ENCODE peak calls at places on chromosomes 6 and 20, in four cellular contexts. G is HepG2, B is GM12878, Z is H1. P is an unnamed sample. For H3K9me3, the result is how much of the 10 kb centered on the place peaks cover.

GRCh38 chr6:16322666-16323312 is 84.4 kb downstream of the GMPR start:
- DNase-seq in G (no peak), B (no peak), Z (no peak), P (no peak)

GRCh38 chr6:80454197-80454596 is 347.7 kb downstream of the BCKDHB start:
- DNase-seq in G (no peak), B (peak), Z (no peak), P (no peak)

GRCh38 chr6:116217069-116217468 is 36.8 kb downstream of the TSPYL4 start:
- DNase-seq in G (peak), B (no peak), Z (no peak), P (no peak)

GRCh38 chr20:57649617-57650015 is 29.4 kb upstream of the ZBP1 start:
- DNase-seq in G (no peak), B (no peak), Z (no peak), P (no peak)

GRCh38 chr20:46028772-46029371 is at the start of gene SLC12A5:
- DNase-seq in G (no peak), B (no peak), Z (no peak), P (no peak)

GRCh38 chr20:46192376-46192944 is 74.3 kb downstream of the CD40 start:
- DNase-seq in G (no peak), B (no peak), Z (no peak), P (no peak)

GRCh38 chr6:126633362-126633761 is 293.4 kb downstream of the CENPW start:
- DNase-seq in G (no peak), B (no peak), Z (no peak), P (no peak)

GRCh38 chr6:45710304-45710821 is 305.3 kb downstream of the CLIC5 start:
- DNase-seq in G (no peak), B (peak), Z (no peak), P (no peak)

GRCh38 chr6:162857321-162857720 is 129.5 kb downstream of the PACRG start:
- DNase-seq in G (no peak), B (no peak), Z (no peak), P (no peak)

GRCh38 chr6:40678941-40679340 is 91.8 kb upstream of the LRFN2 start:
- DNase-seq in G (no peak), B (no peak), Z (no peak), P (no peak)

GRCh38 chr20:36465109-36466080 is 75.9 kb upstream of the MYL9 start:
- DNase-seq in G (peak), B (no peak), Z (no peak), P (peak)

GRCh38 chr20:46215913-46216707 is 92.2 kb downstream of the CDH22 start:
- DNase-seq in G (peak), B (no peak), Z (peak), P (peak)

GRCh38 chr6:138382498-138383265 is 5.0 kb downstream of the SMIM28 start:
- DNase-seq in G (no peak), B (no peak), Z (no peak), P (no peak)

GRCh38 chr20:4925842-4926530 is 75.3 kb downstream of the SLC23A2 start:
- DNase-seq in G (no peak), B (no peak), Z (no peak), P (no peak)

GRCh38 chr6:127186889-127187288 is 68.4 kb downstream of the RSPO3 start:
- DNase-seq in G (peak), B (no peak), Z (no peak), P (no peak)

GRCh38 chr20:14915356-14915755 is 577.9 kb upstream of the FLRT3 start:
- DNase-seq in G (no peak), B (no peak), Z (no peak), P (no peak)

GRCh38 chr20:37449276-37449675 is 71.8 kb upstream of the NNAT start:
- DNase-seq in G (no peak), B (no peak), Z (no peak), P (no peak)

GRCh38 chr6:23418095-23418494 is 707.9 kb upstream of the NRSN1 start:
- DNase-seq in G (no peak), B (no peak), Z (no peak), P (no peak)

GRCh38 chr20:3406481-3407425 is 716 bp downstream of the DNAAF9 start:
- DNase-seq in G (peak), B (no peak), Z (no peak), P (no peak)

GRCh38 chr20:24678351-24679106 is 209.1 kb downstream of the SYNDIG1 start:
- DNase-seq in G (no peak), B (no peak), Z (no peak), P (no peak)

GRCh38 chr6:9496837-9497236 is 918.0 kb downstream of the TFAP2A start:
- DNase-seq in G (no peak), B (no peak), Z (no peak), P (no peak)

GRCh38 chr6:51738614-51739013 is 348.8 kb downstream of the PKHD1 start:
- DNase-seq in G (no peak), B (no peak), Z (no peak), P (no peak)

GRCh38 chr6:35687658-35688604 is 784 bp downstream of the FKBP5 start:
- DNase-seq in G (no peak), B (peak), Z (no peak), P (no peak)

GRCh38 chr20:42763015-42763414 is 426.7 kb downstream of the PTPRT start:
- DNase-seq in G (no peak), B (no peak), Z (no peak), P (no peak)

GRCh38 chr6:14716499-14717146 is 529.2 kb upstream of the JARID2 start:
- DNase-seq in G (no peak), B (no peak), Z (no peak), P (no peak)

GRCh38 chr6:42367353-42368011 is 84.2 kb downstream of the TRERF1 start:
- DNase-seq in G (no peak), B (peak), Z (no peak), P (no peak)
- TF ChIP-seq SUZ12 in G (no peak), B (no peak), Z (no peak), P (no peak)

GRCh38 chr20:59628171-59628570 is 23.8 kb downstream of the PHACTR3 start:
- DNase-seq in G (no peak), B (no peak), Z (no peak), P (no peak)
- H3K9me3 ChIP-seq in G (under half), B (under half), Z (half or more), P (under half)

DNA sequence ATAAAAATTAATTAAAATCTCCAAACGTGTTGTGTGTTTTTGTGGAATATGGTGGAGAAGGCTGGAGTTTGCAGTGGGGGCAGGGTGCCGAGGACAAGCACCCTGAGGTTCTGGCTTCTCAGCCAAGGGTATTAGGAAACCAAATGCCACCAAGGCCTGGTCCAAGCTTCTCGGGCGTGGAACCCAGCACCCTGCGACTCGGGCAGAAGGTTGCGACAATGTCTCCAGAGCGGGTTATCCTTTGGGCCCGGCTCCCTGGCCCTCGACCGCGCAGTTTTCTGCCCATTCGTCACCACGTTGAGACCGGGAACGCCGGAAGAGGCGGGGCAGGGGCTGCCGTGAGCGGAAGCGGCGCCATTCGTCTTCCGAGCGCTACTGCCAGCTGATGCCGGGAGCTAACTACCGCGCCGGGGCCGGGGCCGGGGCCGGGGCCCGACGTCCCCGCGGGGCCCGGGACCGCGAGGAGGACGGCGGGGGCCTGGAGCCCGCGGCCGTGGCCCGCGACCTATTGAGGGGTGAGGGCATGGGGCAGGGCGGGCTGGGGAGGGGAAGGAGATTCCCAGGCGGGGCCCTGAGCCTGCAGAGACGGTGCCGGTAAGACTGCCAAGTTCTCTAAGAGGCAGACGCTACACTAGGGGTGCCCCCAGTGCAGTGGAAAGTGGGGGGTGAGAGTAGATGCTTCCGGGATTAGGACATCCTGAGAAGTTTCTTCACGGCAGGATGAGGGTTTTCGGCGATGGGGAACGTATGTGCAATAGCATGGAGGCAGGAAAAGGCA is at the start of gene RRP36:
- DNase-seq in G (peak), B (no peak), Z (no peak), P (no peak)
- TF ChIP-seq ZNF274 in G (peak), B (no peak), Z (no peak), P (no peak)

DNA sequence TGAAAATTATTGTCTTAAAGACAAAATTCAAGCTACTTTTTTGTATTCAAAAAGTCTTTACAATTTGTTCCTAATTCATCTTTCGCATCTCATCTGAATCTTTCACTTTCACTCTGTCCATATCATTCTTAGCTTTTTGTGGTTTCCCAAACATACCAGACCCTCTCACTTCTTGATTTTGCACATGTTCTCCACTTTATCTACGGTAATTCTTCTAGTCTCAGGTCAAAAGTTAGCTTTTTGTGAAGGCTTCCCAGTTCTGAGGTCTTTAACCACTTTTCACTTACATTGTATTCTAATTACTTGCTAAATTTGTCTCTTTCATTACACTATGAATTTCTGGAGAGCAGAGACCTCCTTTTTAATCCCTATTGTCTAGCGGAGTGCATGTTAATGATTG is 34.6 kb upstream of the EPHA7 start:
- DNase-seq in G (no peak), B (peak), Z (no peak), P (no peak)
- TF ChIP-seq SUZ12 in G (no peak), B (no peak), Z (no peak), P (no peak)

DNA sequence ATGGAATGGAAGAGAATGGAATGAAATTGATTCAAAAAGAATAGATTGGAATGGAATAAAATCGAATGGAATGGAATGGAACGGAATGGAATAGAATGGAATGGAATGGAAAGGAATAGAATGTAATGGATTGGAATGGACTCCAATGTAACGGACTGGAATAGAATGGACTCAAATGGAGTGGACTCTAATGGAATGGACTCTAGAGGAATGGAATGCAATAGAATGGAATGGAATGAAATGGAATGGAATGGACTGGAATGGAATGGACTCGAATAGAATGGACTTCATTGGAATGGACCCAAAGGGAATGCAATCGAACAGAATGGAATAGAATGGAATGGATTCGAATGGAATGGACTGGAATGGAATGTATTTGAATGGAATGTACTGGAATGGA is 19.7 kb upstream of the DEFB115 start:
- DNase-seq in G (no peak), B (no peak), Z (no peak), P (no peak)
- H3K9me3 ChIP-seq in G (half or more), B (under half), Z (half or more), P (half or more)

GRCh38 chr6:47665112-47665511 is 33.3 kb upstream of the ADGRF4 start:
- DNase-seq in G (no peak), B (no peak), Z (no peak), P (no peak)
- TF ChIP-seq ZNF274 in G (no peak), B (no peak), Z (no peak), P (no peak)

GRCh38 chr6:110495949-110496348 is 19.5 kb upstream of the SLC22A16 start:
- DNase-seq in G (no peak), B (no peak), Z (no peak), P (no peak)

GRCh38 chr6:110492584-110492983 is 16.2 kb upstream of the SLC22A16 start:
- DNase-seq in G (no peak), B (no peak), Z (no peak), P (no peak)

GRCh38 chr6:110491644-110492317 is 15.4 kb upstream of the SLC22A16 start:
- DNase-seq in G (no peak), B (no peak), Z (no peak), P (no peak)

GRCh38 chr6:110491299-110491643 is 14.9 kb upstream of the SLC22A16 start:
- DNase-seq in G (no peak), B (no peak), Z (no peak), P (no peak)

DNA sequence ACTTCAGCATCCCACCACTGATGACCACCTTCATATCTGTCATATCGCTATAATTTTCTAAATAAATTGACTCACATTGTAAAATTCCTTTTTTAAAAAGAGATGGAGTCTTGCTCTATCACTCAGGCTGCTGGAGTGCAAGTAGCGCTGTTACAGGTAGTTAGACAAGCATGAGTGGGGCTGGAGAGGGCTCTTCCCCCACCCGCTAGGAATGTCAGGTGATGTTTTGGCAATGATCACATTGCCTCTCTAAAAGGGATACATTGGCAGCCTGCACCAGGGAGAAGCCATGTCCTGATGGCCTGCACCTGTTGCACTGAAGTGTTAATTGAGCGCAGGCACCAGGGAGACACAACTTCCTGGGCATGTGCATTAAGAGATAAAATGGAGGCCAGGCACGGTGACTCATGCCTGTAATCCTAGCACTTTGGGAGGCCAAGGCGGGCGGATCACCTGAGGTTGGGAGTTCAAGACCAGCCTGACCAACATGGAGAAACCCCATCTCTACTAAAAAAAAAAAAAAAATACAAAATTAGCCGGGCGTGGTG is 16.9 kb upstream of the SLC22A16 start:
- DNase-seq in G (no peak), B (no peak), Z (no peak), P (no peak)
- TF ChIP-seq SUZ12 in G (no peak), B (no peak), Z (no peak), P (no peak)